ENCODE peak calls at places on chromosome 9, in six cellular contexts. O, Z, Q, N, X and B are unnamed samples.
A peak's percentile ranks its signal among the peaks of the same experiment; 100 is the strongest.

GRCh38 chr9:17521456-17521855 is 57.4 kb upstream of the SH3GL2 start:
- DNase-seq in N (no peak), O (no peak), X (no peak), Z (no peak), Q (no peak), B (no peak)

GRCh38 chr9:136665111-136665703 is 2.5 kb downstream of the EGFL7 start:
- DNase-seq in Q (no peak), Z (no peak), N (no peak), X (peak; percentile 49), O (no peak), B (peak; percentile 35)

GRCh38 chr9:69086769-69087168 is 51.2 kb downstream of the FXN start:
- DNase-seq in N (no peak), Z (no peak), Q (no peak), O (no peak), X (no peak), B (no peak)

GRCh38 chr9:84296146-84296843 is 44.3 kb downstream of the SLC28A3 start:
- DNase-seq in X (no peak), Q (peak; percentile 24), O (peak; percentile 28), Z (no peak), N (peak; percentile 15), B (no peak)

GRCh38 chr9:2771661-2772060 is 54.4 kb downstream of the KCNV2 start:
- DNase-seq in Z (no peak), O (no peak), N (no peak), X (no peak), Q (no peak), B (no peak)

GRCh38 chr9:112224401-112225289 is 49.5 kb upstream of the SUSD1 start:
- DNase-seq in Z (no peak), N (no peak), Q (no peak), X (no peak), O (no peak), B (no peak)

GRCh38 chr9:35911690-35912089 is 2.4 kb downstream of the SPAAR start:
- DNase-seq in O (no peak), Z (no peak), N (no peak), Q (no peak), X (no peak), B (no peak)

GRCh38 chr9:135516132-135516860 is 4.9 kb upstream of the LCN1 start:
- DNase-seq in X (no peak), Q (no peak), O (no peak), N (no peak), Z (no peak), B (no peak)

GRCh38 chr9:114905160-114905940 is 25.0 kb downstream of the TNFSF8 start:
- DNase-seq in Q (no peak), O (no peak), N (no peak), Z (no peak), X (no peak), B (no peak)

GRCh38 chr9:99859395-99859980 is 37.8 kb downstream of the NR4A3 start:
- DNase-seq in X (no peak), O (no peak), Q (no peak), N (no peak), Z (no peak), B (peak; percentile 30)

GRCh38 chr9:96067004-96067403 is 191.5 kb downstream of the ERCC6L2 start:
- DNase-seq in N (no peak), Q (no peak), O (no peak), Z (no peak), X (no peak), B (no peak)

GRCh38 chr9:135802876-135803419 is 101.0 kb downstream of the KCNT1 start:
- DNase-seq in N (no peak), X (no peak), Z (no peak), O (no peak), Q (no peak), B (no peak)

GRCh38 chr9:75889577-75889976 is 896 bp upstream of the PCSK5 start:
- DNase-seq in Q (peak; percentile 11), X (peak; percentile 7), O (no peak), Z (no peak), N (no peak), B (no peak)

GRCh38 chr9:5832543-5833529 is at the start of gene ERMP1:
- DNase-seq in X (peak; percentile 88), Z (peak; percentile 41), Q (peak; percentile 92), N (peak; percentile 86), O (peak; percentile 86), B (peak; percentile 80)

GRCh38 chr9:129853614-129854013 is 18.4 kb downstream of the USP20 start:
- DNase-seq in X (no peak), Q (no peak), O (no peak), Z (no peak), N (no peak), B (no peak)

GRCh38 chr9:80954521-80954920 is 734.8 kb downstream of the TLE1 start:
- DNase-seq in O (no peak), X (no peak), Z (no peak), Q (no peak), N (no peak), B (no peak)

GRCh38 chr9:19298601-19299000 is 68.1 kb downstream of the DENND4C start:
- DNase-seq in Z (no peak), Q (no peak), X (no peak), N (no peak), O (no peak), B (no peak)

GRCh38 chr9:111798786-111799185 is 4.0 kb upstream of the SHOC1 start:
- DNase-seq in X (no peak), Z (no peak), Q (no peak), O (no peak), N (peak; percentile 48), B (no peak)

GRCh38 chr9:37967681-37968080 is 63.8 kb upstream of the SLC25A51 start:
- DNase-seq in Z (no peak), N (no peak), X (no peak), Q (no peak), O (no peak), B (no peak)
- H3K4me1 ChIP-seq in Z (peaks cover 67% of the 10 kb centered on the region), N (peaks cover 96% of the 10 kb centered on the region), X (peaks cover 20% of the 10 kb centered on the region), Q (no peaks in the 10 kb centered on the region), O (peaks cover 70% of the 10 kb centered on the region), B (peaks cover 5% of the 10 kb centered on the region)

GRCh38 chr9:15280647-15281046 is 26.4 kb downstream of the TTC39B start:
- DNase-seq in Z (no peak), N (no peak), Q (no peak), X (no peak), O (no peak), B (no peak)

GRCh38 chr9:15278290-15278689 is 28.7 kb downstream of the TTC39B start:
- DNase-seq in Z (no peak), O (no peak), N (no peak), X (no peak), Q (no peak), B (no peak)

GRCh38 chr9:15286288-15286834 is 20.7 kb downstream of the TTC39B start:
- DNase-seq in X (no peak), Z (no peak), Q (no peak), N (no peak), O (no peak), B (no peak)

GRCh38 chr9:15278839-15279238 is 28.2 kb downstream of the TTC39B start:
- DNase-seq in Z (no peak), N (no peak), O (no peak), Q (no peak), X (no peak), B (no peak)

DNA sequence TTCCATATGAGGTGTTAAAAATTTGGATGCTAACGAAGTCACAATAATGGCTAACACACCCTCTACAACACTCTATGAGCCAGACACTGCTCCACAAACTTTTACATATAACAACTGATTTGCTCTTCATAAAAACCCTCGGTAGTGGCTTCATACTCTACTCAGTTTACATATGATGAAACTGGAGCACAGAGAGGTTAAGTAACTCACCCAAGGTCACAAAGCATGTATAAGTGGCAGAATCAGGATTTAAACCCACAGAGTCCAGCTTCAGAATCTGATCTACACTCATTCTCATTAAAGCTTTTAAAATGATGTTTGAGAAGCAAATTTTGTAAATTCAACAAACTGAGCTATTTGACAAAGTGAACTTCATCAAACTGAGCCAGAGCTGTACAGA is 24.4 kb downstream of the TTC39B start:
- DNase-seq in Q (no peak), N (no peak), O (no peak), Z (no peak), X (no peak), B (no peak)
- H3K4me1 ChIP-seq in Q (peaks cover 10% of the 10 kb centered on the region), N (no peaks in the 10 kb centered on the region), O (peaks cover 1% of the 10 kb centered on the region), Z (no peaks in the 10 kb centered on the region), X (peaks cover 3% of the 10 kb centered on the region), B (no peaks in the 10 kb centered on the region)

GRCh38 chr9:134326754-134327526 is 685 bp downstream of the RXRA start:
- DNase-seq in Q (no peak), Z (no peak), X (peak; percentile 74), O (no peak), N (peak; percentile 28), B (no peak)
- H3K4me1 ChIP-seq in Q (peaks cover 16% of the 10 kb centered on the region), Z (peaks cover 42% of the 10 kb centered on the region), X (peaks cover 57% of the 10 kb centered on the region), O (peaks cover 82% of the 10 kb centered on the region), N (peaks cover 47% of the 10 kb centered on the region), B (peaks cover 57% of the 10 kb centered on the region)

GRCh38 chr9:7637073-7637472 is 162.5 kb downstream of the DMAC1 start:
- DNase-seq in N (no peak), Z (no peak), Q (no peak), O (no peak), X (no peak), B (no peak)
- H3K4me1 ChIP-seq in N (no peaks in the 10 kb centered on the region), Z (no peaks in the 10 kb centered on the region), Q (no peaks in the 10 kb centered on the region), O (no peaks in the 10 kb centered on the region), X (no peaks in the 10 kb centered on the region), B (no peaks in the 10 kb centered on the region)

GRCh38 chr9:133954862-133955529 is 37.1 kb downstream of the VAV2 start:
- DNase-seq in Z (no peak), O (peak; percentile 74), N (no peak), Q (no peak), X (no peak), B (no peak)

GRCh38 chr9:133957328-133957727 is 34.8 kb downstream of the VAV2 start:
- DNase-seq in Z (no peak), Q (no peak), N (no peak), O (no peak), X (no peak), B (no peak)

GRCh38 chr9:133955821-133956411 is 36.2 kb downstream of the VAV2 start:
- DNase-seq in X (peak; percentile 72), Q (peak; percentile 39), O (peak; percentile 76), N (no peak), Z (no peak), B (peak; percentile 47)

GRCh38 chr9:133958756-133959155 is 33.4 kb downstream of the VAV2 start:
- DNase-seq in N (no peak), Z (no peak), Q (no peak), X (no peak), O (peak; percentile 67), B (no peak)

DNA sequence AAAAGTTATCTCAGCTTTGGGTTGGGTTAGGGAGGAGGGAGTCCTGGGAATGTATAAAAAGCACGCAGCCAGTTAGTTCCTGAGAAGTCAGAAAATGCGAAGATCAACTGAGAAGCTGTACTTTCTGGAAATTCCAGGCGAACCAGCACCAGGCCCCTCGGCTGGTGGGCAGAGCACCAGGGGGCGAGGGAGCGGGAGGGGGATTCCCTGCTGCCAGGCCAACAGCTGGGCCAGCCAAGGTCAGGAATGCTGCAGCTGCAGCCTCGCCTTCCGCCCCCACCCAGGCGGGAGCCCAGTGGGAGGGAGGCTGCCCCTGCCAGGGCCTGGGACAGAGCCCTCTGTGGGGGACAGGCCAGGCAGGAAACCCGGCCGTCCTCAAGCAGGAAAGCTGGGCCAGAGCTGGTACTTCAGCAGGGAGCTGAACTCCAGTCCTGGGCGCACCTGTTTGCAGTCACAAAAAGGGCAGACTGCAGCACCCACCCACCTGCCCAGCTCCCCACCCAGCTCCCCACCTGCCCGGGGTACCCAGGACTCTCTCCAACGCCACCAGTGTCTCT is 35.5 kb downstream of the VAV2 start:
- DNase-seq in N (no peak), Z (no peak), Q (no peak), X (no peak), O (peak; percentile 54), B (no peak)
- H3K4me1 ChIP-seq in N (peaks cover 9% of the 10 kb centered on the region), Z (no peaks in the 10 kb centered on the region), Q (peaks cover 14% of the 10 kb centered on the region), X (peaks cover 25% of the 10 kb centered on the region), O (peaks cover 47% of the 10 kb centered on the region), B (peaks cover 52% of the 10 kb centered on the region)

GRCh38 chr9:133351526-133351907 is 3.5 kb downstream of the RPL7A start:
- DNase-seq in Q (no peak), X (no peak), N (no peak), O (no peak), Z (no peak), B (no peak)
- H3K4me1 ChIP-seq in Q (peaks cover 32% of the 10 kb centered on the region), X (peaks cover 8% of the 10 kb centered on the region), N (peaks cover 22% of the 10 kb centered on the region), O (peaks cover 31% of the 10 kb centered on the region), Z (peaks cover 8% of the 10 kb centered on the region), B (peaks cover 17% of the 10 kb centered on the region)